ENCODE peak calls at places on chromosomes 3 and 15, in six cellular contexts. Y is left ventricle myocardium inferior; B is heart left ventricle; W is prostate gland; G is cardiac muscle cell; Z is CD4-positive, CD25-positive, alpha-beta regulatory T cell. M is an unnamed sample. For H3K36me3, the result is how much of the 10 kb centered on the place peaks cover.

GRCh38 chr15:58985443-58985842 is 2.0 kb upstream of the RNF111 start:
- DNase-seq in Y (peak), B (no peak), W (no peak), G (no peak), Z (no peak), M (no peak)

GRCh38 chr15:39202641-39203040 is 378.2 kb upstream of the THBS1 start:
- DNase-seq in Y (no peak), B (no peak), W (no peak), G (no peak), Z (no peak), M (no peak)

GRCh38 chr15:74336061-74337005 is 31.1 kb downstream of the CYP11A1 start:
- DNase-seq in Y (no peak), B (no peak), W (no peak), G (no peak), Z (no peak), M (no peak)

GRCh38 chr15:89500397-89501270 is 4.3 kb upstream of the RHCG start:
- DNase-seq in Y (no peak), B (no peak), W (no peak), G (no peak), Z (no peak), M (no peak)

GRCh38 chr3:65955792-65956477 is 82.8 kb downstream of the MAGI1 start:
- DNase-seq in Y (no peak), B (no peak), W (no peak), G (no peak), Z (no peak), M (no peak)

GRCh38 chr15:25178835-25179672 is 224.3 kb downstream of the SNRPN start:
- DNase-seq in Y (peak), B (peak), W (peak), G (no peak), Z (no peak), M (peak)

GRCh38 chr3:59432676-59433075 is 382.9 kb upstream of the CFAP20DC start:
- DNase-seq in Y (no peak), B (no peak), W (no peak), G (no peak), Z (no peak), M (no peak)

GRCh38 chr3:99999541-99999940 is 114.8 kb downstream of the FILIP1L start:
- DNase-seq in Y (no peak), B (no peak), W (no peak), G (no peak), Z (no peak), M (no peak)

GRCh38 chr15:58559904-58560588 is 128.3 kb downstream of the LIPC start:
- DNase-seq in Y (no peak), B (no peak), W (no peak), G (no peak), Z (no peak), M (no peak)

GRCh38 chr15:26665950-26666921 is 106.6 kb downstream of the GABRB3 start:
- DNase-seq in Y (no peak), B (no peak), W (no peak), G (peak), Z (no peak), M (no peak)

GRCh38 chr3:52149726-52150125 is 4.5 kb downstream of the POC1A start:
- DNase-seq in Y (no peak), B (no peak), W (no peak), G (no peak), Z (no peak), M (no peak)

GRCh38 chr3:119230071-119230470 is 10.6 kb downstream of the B4GALT4 start:
- DNase-seq in Y (no peak), B (no peak), W (no peak), G (no peak), Z (no peak), M (no peak)

GRCh38 chr15:97196066-97197027 is 764.2 kb upstream of the ARRDC4 start:
- DNase-seq in Y (no peak), B (no peak), W (no peak), G (no peak), Z (no peak), M (no peak)

GRCh38 chr3:57007513-57008415 is 52.7 kb upstream of the SPATA12 start:
- DNase-seq in Y (peak), B (peak), W (peak), G (no peak), Z (no peak), M (peak)

GRCh38 chr3:128205616-128206015 is 52.3 kb downstream of the EEFSEC start:
- DNase-seq in Y (no peak), B (no peak), W (no peak), G (no peak), Z (no peak), M (no peak)
- H3K36me3 ChIP-seq in Y (under half), B (under half), W (under half), G (under half), Z (under half), M (under half)

GRCh38 chr3:106126836-106127235 is 258.0 kb upstream of the CBLB start:
- DNase-seq in Y (no peak), B (no peak), W (no peak), G (no peak), Z (no peak), M (no peak)

GRCh38 chr3:106130384-106131084 is 261.7 kb upstream of the CBLB start:
- DNase-seq in Y (no peak), B (no peak), W (no peak), G (peak), Z (no peak), M (no peak)

GRCh38 chr3:106121491-106122289 is 252.9 kb upstream of the CBLB start:
- DNase-seq in Y (no peak), B (no peak), W (no peak), G (no peak), Z (no peak), M (no peak)

GRCh38 chr3:106124818-106125217 is 256.0 kb upstream of the CBLB start:
- DNase-seq in Y (no peak), B (no peak), W (no peak), G (no peak), Z (no peak), M (no peak)

DNA sequence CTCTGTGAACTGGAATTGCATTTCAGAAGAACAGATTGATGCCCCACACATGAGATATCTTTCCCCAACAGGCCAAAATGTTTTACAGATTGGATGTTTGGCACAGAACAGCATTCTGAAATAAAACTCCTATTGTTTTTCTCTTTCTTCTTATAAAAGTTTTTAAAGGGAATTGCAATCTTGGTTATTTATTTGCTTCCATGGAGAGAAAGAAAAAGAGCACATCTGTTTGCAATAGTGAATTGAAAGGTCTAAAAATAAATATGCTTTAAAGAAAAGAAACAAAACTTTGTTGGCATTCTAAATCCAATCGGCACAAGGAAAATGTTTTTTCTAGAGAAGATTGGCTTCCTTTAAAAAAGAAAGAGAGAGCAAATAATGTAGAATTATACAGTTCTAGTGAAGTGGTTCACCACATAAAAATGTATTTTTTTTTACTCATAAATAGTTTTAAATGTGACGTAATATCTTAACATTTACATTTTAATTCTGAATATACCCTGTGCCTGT is 257.3 kb upstream of the CBLB start:
- DNase-seq in Y (no peak), B (no peak), W (no peak), G (no peak), Z (no peak), M (no peak)
- H3K4me3 ChIP-seq in Y (no peak), B (no peak), W (no peak), G (no peak), Z (no peak), M (no peak)

DNA sequence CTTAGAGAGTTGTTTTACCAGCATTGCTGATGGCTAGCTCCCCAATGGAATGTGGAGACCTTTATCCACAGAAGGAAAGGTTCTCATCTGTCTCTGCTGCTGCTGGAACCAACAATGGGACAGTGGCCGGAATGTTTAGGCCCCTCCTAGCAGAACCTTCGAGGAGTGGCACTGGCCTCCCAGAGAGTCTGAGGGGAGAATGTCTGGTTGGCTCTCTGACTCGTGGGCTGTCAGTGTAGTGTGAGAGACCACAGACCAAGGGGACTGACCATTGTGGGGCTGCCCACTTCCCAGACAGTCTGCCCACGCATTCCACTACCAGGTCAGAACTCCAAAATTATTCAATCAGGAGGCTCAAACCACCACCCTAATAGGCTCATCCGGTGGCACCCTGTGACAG is 5.1 kb downstream of the RASL12 start:
- DNase-seq in Y (no peak), B (no peak), W (no peak), G (no peak), Z (no peak), M (no peak)
- H3K36me3 ChIP-seq in Y (under half), B (under half), W (under half), G (under half), Z (under half), M (under half)

DNA sequence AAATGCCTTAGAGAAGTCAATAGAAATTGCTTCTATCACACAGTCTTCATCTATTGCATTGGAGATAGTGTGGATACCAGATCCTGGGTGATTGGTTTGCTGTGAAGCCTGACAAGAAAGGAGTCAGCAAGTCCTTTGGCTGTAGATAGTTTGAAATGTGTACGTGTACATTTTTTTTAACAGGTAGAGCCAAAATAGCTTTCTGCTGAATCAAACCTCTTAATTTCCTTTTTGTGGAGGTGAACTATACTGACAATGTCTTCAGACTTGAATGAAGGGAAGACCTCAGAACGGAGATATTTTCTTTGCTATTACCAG is 312.3 kb downstream of the ZBBX start:
- DNase-seq in Y (no peak), B (no peak), W (no peak), G (no peak), Z (no peak), M (no peak)
- H3K4me3 ChIP-seq in Y (no peak), B (no peak), W (no peak), G (no peak), Z (no peak), M (no peak)

DNA sequence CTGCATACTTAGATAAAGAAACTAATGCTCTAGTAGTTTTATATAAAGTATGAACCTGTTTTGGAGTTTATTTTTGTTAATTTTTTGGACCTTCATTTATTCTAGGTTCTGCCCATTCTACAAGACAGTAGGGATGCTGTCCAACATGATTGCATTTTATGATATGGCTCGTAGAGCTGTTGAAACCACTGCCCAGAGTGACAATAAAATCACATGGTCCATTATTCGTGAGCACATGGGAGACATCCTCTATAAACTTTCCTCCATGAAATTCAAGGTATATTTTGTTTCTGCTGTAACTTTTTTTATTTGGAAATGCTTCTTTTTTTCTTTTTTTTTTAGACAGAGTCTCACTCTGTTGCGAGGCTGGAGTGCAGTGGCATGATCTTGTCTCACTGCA is 33.3 kb upstream of the GRAMD1C start:
- DNase-seq in Y (no peak), B (no peak), W (no peak), G (no peak), Z (no peak), M (no peak)
- H3K36me3 ChIP-seq in Y (half or more), B (under half), W (under half), G (half or more), Z (under half), M (under half)